ENCODE peak calls at places on chromosomes 12 and 14, in five cellular contexts. D, T, Y, G and J are unnamed samples.
A peak's percentile ranks its signal among the peaks of the same experiment; 100 is the strongest.

GRCh38 chr12:102769323-102769916 is 147.6 kb downstream of the PAH start:
- DNase-seq in D (peak; percentile 72), T (no peak), Y (peak; percentile 11), G (peak; percentile 56), J (peak; percentile 32)

GRCh38 chr12:88306471-88307069 is 164.5 kb downstream of the TMTC3 start:
- DNase-seq in D (no peak), T (no peak), Y (no peak), G (no peak), J (no peak)

GRCh38 chr14:63200035-63200740 is 4.1 kb upstream of the RHOJ start:
- DNase-seq in D (no peak), T (no peak), Y (no peak), G (no peak), J (no peak)

GRCh38 chr14:53640695-53641094 is 315.9 kb downstream of the BMP4 start:
- DNase-seq in D (no peak), T (no peak), Y (no peak), G (no peak), J (no peak)

GRCh38 chr14:56515739-56516138 is 63.9 kb upstream of the TMEM260 start:
- DNase-seq in D (no peak), T (no peak), Y (no peak), G (no peak), J (no peak)

GRCh38 chr14:49619730-49620129 is 696 bp downstream of the RPL36AL start:
- DNase-seq in D (peak; percentile 26), T (no peak), Y (no peak), G (no peak), J (no peak)

GRCh38 chr14:66503532-66503931 is 4.4 kb upstream of the GPHN start:
- DNase-seq in D (no peak), T (no peak), Y (no peak), G (no peak), J (no peak)

GRCh38 chr14:45185110-45185814 is 49.5 kb downstream of the FANCM start:
- DNase-seq in D (no peak), T (no peak), Y (no peak), G (no peak), J (no peak)

GRCh38 chr12:12890492-12890814 is 909 bp upstream of the GPRC5A start:
- DNase-seq in D (no peak), T (no peak), Y (no peak), G (no peak), J (no peak)

GRCh38 chr14:100402631-100403030 is 79.5 kb downstream of the SLC25A47 start:
- DNase-seq in D (no peak), T (no peak), Y (no peak), G (no peak), J (peak; percentile 29)

GRCh38 chr12:64884164-64884542 is 59.7 kb downstream of the TBC1D30 start:
- DNase-seq in D (no peak), T (no peak), Y (no peak), G (no peak), J (no peak)

GRCh38 chr12:49748306-49748705 is 6.9 kb downstream of the TMBIM6 start:
- DNase-seq in D (no peak), T (no peak), Y (no peak), G (no peak), J (no peak)

GRCh38 chr12:6444704-6445688 is at the start of gene CD27:
- DNase-seq in D (no peak), T (no peak), Y (no peak), G (no peak), J (no peak)

GRCh38 chr14:93619176-93619793 is 169.0 kb downstream of the PRIMA1 start:
- DNase-seq in D (peak; percentile 62), T (no peak), Y (no peak), G (peak; percentile 42), J (peak; percentile 52)

GRCh38 chr12:69105101-69105613 is 134.2 kb upstream of the CPSF6 start:
- DNase-seq in D (no peak), T (no peak), Y (no peak), G (no peak), J (peak; percentile 27)

GRCh38 chr14:99234982-99235491 is 37.0 kb downstream of the BCL11B start:
- DNase-seq in D (no peak), T (no peak), Y (no peak), G (no peak), J (no peak)

GRCh38 chr14:38065101-38065762 is 142.5 kb upstream of the SSTR1 start:
- DNase-seq in D (no peak), T (peak; percentile 40), Y (no peak), G (no peak), J (no peak)

GRCh38 chr14:69675246-69675583 is 63.8 kb downstream of the SUSD6 start:
- DNase-seq in D (no peak), T (no peak), Y (no peak), G (no peak), J (no peak)

GRCh38 chr12:69884386-69884785 is 59.4 kb downstream of the MYRFL start:
- DNase-seq in D (no peak), T (no peak), Y (no peak), G (no peak), J (no peak)

GRCh38 chr12:89414322-89414721 is 62.0 kb upstream of the DUSP6 start:
- DNase-seq in D (no peak), T (no peak), Y (no peak), G (no peak), J (no peak)

GRCh38 chr12:47296828-47297227 is 217.1 kb upstream of the AMIGO2 start:
- DNase-seq in D (no peak), T (no peak), Y (no peak), G (no peak), J (peak; percentile 68)

GRCh38 chr14:35044939-35045797 is 904 bp upstream of the FAM177A1 start:
- DNase-seq in D (no peak), T (no peak), Y (no peak), G (no peak), J (no peak)

GRCh38 chr12:115922952-115923564 is 354.4 kb downstream of the MED13L start:
- DNase-seq in D (peak; percentile 69), T (no peak), Y (no peak), G (peak; percentile 14), J (no peak)

GRCh38 chr12:5059358-5059757 is 15.7 kb downstream of the KCNA5 start:
- DNase-seq in D (no peak), T (no peak), Y (no peak), G (no peak), J (no peak)

GRCh38 chr12:123094349-123095073 is 56.4 kb downstream of the PITPNM2 start:
- DNase-seq in D (no peak), T (no peak), Y (no peak), G (peak; percentile 59), J (no peak)